ENCODE peak calls at places on chromosomes 12 and 14, in four cellular contexts. U is upper lobe of right lung, Y is lung, F is hepatocyte. M is an unnamed sample.

GRCh38 chr12:94640134-94640928 is 10.0 kb downstream of the TMCC3 start:
- DNase-seq in Y (no peak), F (no peak), U (no peak), M (peak; percentile 62)

GRCh38 chr12:125766091-125766490 is 700.9 kb downstream of the AACS start:
- DNase-seq in U (no peak), F (no peak), Y (no peak), M (no peak)

GRCh38 chr14:99579903-99580570 is 24.0 kb downstream of the CCDC85C start:
- DNase-seq in Y (peak; percentile 68), F (peak; percentile 77), U (peak; percentile 83), M (peak; percentile 95)

GRCh38 chr14:29895591-29896043 is 32.0 kb downstream of the PRKD1 start:
- DNase-seq in F (peak; percentile 40), Y (peak; percentile 46), U (peak; percentile 75), M (no peak)

GRCh38 chr12:21190016-21190415 is 59.0 kb downstream of the SLCO1B1 start:
- DNase-seq in U (no peak), F (peak; percentile 10), Y (no peak), M (no peak)

GRCh38 chr12:8906781-8907180 is 7.5 kb upstream of the PHC1 start:
- DNase-seq in Y (no peak), U (no peak), F (no peak), M (no peak)

GRCh38 chr12:24821691-24822090 is 127.2 kb downstream of the BCAT1 start:
- DNase-seq in Y (no peak), U (no peak), F (peak; percentile 17), M (peak; percentile 20)

GRCh38 chr14:58639842-58640484 is 2.2 kb downstream of the DACT1 start:
- DNase-seq in U (no peak), F (peak; percentile 75), Y (peak; percentile 44), M (peak; percentile 55)

GRCh38 chr14:52013984-52014600 is 24.7 kb downstream of the RTRAF start:
- DNase-seq in U (no peak), Y (no peak), F (no peak), M (no peak)

GRCh38 chr14:22226381-22226780 is 362.6 kb downstream of the DAD1 start:
- DNase-seq in U (no peak), F (no peak), Y (no peak), M (peak; percentile 30)

GRCh38 chr12:47114481-47114892 is 34.7 kb upstream of the AMIGO2 start:
- DNase-seq in F (no peak), U (no peak), Y (no peak), M (no peak)

GRCh38 chr14:77097006-77097688 is 911 bp upstream of the CIPC start:
- DNase-seq in F (no peak), Y (no peak), U (no peak), M (no peak)

GRCh38 chr14:58362798-58363412 is 32.8 kb upstream of the TOMM20L start:
- DNase-seq in U (no peak), Y (no peak), F (peak; percentile 37), M (peak; percentile 26)

GRCh38 chr14:97873291-97873690 is 1076.1 kb downstream of the VRK1 start:
- DNase-seq in Y (no peak), U (no peak), F (no peak), M (no peak)

GRCh38 chr14:64708148-64709004 is 4.2 kb downstream of the PLEKHG3 start:
- DNase-seq in U (no peak), Y (no peak), F (peak; percentile 87), M (peak; percentile 95)

GRCh38 chr14:81343166-81343565 is 57.0 kb downstream of the STON2 start:
- DNase-seq in F (no peak), U (no peak), Y (no peak), M (no peak)

GRCh38 chr12:67909091-67909531 is 80.1 kb upstream of the IFNG-AS1 start:
- DNase-seq in Y (no peak), U (no peak), F (no peak), M (peak; percentile 13)

GRCh38 chr12:22477166-22477893 is 67.0 kb downstream of the C2CD5 start:
- DNase-seq in F (no peak), Y (no peak), U (no peak), M (no peak)

GRCh38 chr12:15494329-15495046 is 172.2 kb downstream of the PTPRO start:
- DNase-seq in Y (no peak), F (no peak), U (no peak), M (no peak)

DNA sequence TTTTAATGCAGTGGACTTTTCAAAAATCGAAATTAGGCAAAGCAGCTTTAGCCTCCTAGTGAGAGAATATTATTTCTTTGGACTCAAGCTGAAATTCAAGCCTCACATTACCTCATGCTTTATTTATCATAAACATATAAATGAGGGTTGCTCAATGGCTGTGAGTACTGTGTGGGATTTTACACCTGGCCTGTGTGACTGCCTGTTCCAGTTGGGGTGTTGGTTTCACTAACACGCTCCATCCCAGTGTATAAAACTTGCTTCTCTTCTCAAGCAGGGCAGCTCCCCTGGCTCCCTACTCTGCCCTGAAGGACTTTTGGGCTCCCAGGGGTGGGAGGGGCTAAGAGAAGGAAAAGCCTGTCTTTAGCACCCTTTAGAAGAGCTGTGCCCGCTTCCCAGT is 15.0 kb downstream of the ANKLE2 start:
- DNase-seq in F (no peak), U (no peak), Y (no peak), M (no peak)
- TF ChIP-seq CTCF in F (no peak), U (no peak), Y (no peak), M (no peak)

GRCh38 chr12:79451365-79451764 is 239.4 kb downstream of the PAWR start:
- DNase-seq in Y (no peak), F (no peak), U (no peak), M (no peak)
- H3K27ac ChIP-seq in Y (no peak overlapping the region), F (no peak overlapping the region), U (no peak overlapping the region), M (no peak overlapping the region)

GRCh38 chr12:108128221-108129016 is 669 bp upstream of the WSCD2 start:
- DNase-seq in U (no peak), F (no peak), Y (no peak), M (no peak)

GRCh38 chr12:108126990-108127468 is 2.1 kb upstream of the WSCD2 start:
- DNase-seq in U (no peak), F (no peak), Y (no peak), M (no peak)

GRCh38 chr12:108127654-108128053 is 1.4 kb upstream of the WSCD2 start:
- DNase-seq in F (no peak), U (no peak), Y (no peak), M (no peak)

GRCh38 chr12:108131035-108131434 is 1.9 kb downstream of the WSCD2 start:
- DNase-seq in U (no peak), F (no peak), Y (no peak), M (no peak)

DNA sequence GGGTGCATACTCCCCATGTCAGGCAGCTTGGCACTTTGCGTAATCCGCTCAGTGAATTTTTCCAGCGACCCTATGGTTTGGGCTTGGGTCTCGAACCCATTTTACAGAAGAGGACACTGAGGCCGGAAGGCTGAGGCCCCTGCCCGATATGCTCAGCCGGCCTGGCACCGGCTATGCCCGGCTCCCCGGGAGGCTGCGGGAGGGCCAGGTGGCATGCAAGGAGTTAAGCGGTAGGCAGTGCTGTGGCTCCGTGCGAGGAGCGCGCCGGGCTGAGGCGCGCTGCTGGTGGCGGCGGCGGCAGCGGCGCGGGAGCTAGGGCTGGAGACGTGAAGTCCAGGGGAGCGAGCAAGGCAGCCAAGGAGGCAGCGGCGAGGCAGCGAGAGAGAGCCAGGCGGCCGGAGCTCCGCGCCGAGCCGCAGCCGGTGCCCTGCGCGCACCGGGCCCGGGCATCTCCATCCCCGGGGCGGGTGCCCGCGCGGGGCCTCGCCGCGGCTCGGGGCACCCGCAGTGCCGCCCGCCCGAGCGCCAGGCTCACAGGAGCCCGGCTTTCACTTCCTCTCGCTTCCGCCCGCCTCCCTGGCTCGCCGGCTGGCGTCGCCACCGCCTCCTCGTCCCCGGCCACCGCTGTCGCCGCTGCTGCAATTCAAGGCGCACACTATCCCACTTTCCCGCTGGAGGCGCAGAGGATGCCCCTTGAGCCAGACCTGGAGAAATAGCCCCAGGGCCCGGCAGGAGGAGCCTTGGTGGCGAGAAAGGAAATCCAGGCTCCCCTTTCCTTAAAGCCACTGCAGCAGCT is at the start of gene WSCD2:
- DNase-seq in U (peak; percentile 71), F (peak; percentile 82), Y (no peak), M (peak; percentile 5)
- TF ChIP-seq CTCF in U (peak; percentile 20), F (peak; percentile 43), Y (no peak), M (no peak)

GRCh38 chr12:48216785-48217184 is 13.7 kb upstream of the OR10AD1 start:
- DNase-seq in F (no peak), Y (peak; percentile 48), U (no peak), M (no peak)
- H3K27ac ChIP-seq in F (no peak overlapping the region), Y (no peak overlapping the region), U (no peak overlapping the region), M (no peak overlapping the region)

DNA sequence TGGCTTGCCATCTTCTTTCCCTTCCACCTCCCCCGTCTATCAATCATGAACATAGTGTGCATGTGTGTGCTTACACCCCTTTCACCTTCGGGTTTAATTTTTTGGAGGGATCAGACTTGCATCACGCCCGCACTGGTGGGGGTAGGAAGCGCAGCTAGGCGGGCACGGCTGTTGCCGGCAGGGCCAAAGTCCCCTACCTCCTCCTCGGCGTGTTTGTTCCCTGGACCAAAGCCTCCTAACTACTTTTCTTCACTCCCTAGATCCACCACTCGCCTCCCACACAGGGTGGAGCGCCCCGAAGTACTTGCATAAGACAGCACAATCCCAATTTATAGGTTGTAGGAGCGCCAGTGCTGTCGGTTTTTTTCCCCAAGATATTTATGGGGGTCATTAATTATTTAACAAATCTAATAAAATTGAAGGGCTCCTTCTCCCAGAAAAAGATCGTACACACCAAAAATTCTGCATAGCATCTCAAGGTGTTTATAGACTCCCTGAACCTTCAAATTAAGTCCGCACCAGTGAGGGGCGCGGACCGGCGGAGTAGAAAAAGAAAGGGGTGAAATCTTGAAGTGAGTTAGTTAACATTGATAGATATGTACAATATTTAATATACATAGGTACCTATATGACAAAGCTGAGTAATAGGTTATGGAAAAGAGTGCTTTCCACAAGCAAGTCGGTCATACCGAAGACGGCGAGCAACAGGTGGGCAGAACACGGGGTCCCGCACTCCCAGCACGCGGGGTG is 714 bp downstream of the PKP2 start:
- DNase-seq in Y (no peak), U (no peak), F (peak; percentile 69), M (peak; percentile 43)
- TF ChIP-seq CTCF in Y (no peak), U (no peak), F (peak; percentile 27), M (peak; percentile 47)

GRCh38 chr14:37844614-37845013 is 249.2 kb downstream of the TTC6 start:
- DNase-seq in Y (no peak), U (no peak), F (no peak), M (no peak)
- H3K27ac ChIP-seq in Y (no peak overlapping the region), U (no peak overlapping the region), F (no peak overlapping the region), M (no peak overlapping the region)

GRCh38 chr14:91249841-91250616 is 5.5 kb upstream of the GPR68 start:
- DNase-seq in U (peak; percentile 78), F (peak; percentile 36), Y (peak; percentile 69), M (no peak)
- TF ChIP-seq CTCF in U (no peak), F (no peak), Y (no peak), M (no peak)

GRCh38 chr12:77102691-77103090 is 37.3 kb upstream of the E2F7 start:
- DNase-seq in F (no peak), U (no peak), Y (no peak), M (peak; percentile 28)

GRCh38 chr12:77099799-77100198 is 34.4 kb upstream of the E2F7 start:
- DNase-seq in F (no peak), Y (no peak), U (no peak), M (no peak)

GRCh38 chr12:77102123-77102522 is 36.8 kb upstream of the E2F7 start:
- DNase-seq in U (no peak), Y (no peak), F (no peak), M (no peak)

DNA sequence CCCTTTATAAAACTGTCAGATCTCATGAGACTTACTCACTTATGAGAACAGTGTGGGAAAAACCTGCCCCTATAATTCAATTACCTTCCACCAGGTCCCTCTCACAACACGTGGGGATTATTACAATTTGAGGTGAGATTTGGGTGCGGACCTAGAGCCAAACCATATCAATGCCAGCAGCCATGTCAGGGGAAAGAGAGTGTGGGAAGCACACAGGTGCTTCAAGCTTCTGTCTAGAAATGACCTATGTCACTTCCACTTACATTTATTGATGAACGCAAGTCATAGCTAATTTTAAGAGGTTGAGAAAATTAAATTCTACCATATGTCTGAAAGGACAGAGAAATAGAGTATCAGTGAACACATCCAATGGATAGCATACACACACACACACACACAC is 32.5 kb upstream of the E2F7 start:
- DNase-seq in Y (no peak), U (no peak), F (no peak), M (no peak)
- H3K27ac ChIP-seq in Y (no peak overlapping the region), U (no peak overlapping the region), F (no peak overlapping the region), M (no peak overlapping the region)

M was measured in RWPE1.